ENCODE peak calls at places on chromosomes 7 and 10, in eight cellular contexts. One of them, this sample, is unnamed.

GRCh38 chr10:60473557-60473956 is 83.9 kb upstream of the ANK3 start:
- DNase-seq in NT2/D1: no peak
- DNase-seq in CD8-positive, alpha-beta memory T cell: no peak
- DNase-seq in lower lobe of right lung: no peak
- DNase-seq in fibroblast of lung: no peak
- DNase-seq in OCI-LY7: no peak
- DNase-seq in right cardiac atrium: no peak
- DNase-seq in ascending aorta: no peak
- DNase-seq in this sample: no peak

GRCh38 chr7:114423218-114423496 is 8.5 kb downstream of the FOXP2 start:
- DNase-seq in CD8-positive, alpha-beta memory T cell: no peak
- DNase-seq in fibroblast of lung: no peak
- DNase-seq in lower lobe of right lung: no peak
- DNase-seq in NT2/D1: no peak
- DNase-seq in right cardiac atrium: no peak
- DNase-seq in ascending aorta: no peak
- DNase-seq in OCI-LY7: no peak
- DNase-seq in this sample: peak; percentile 34

GRCh38 chr10:27319752-27320561 is 79.4 kb upstream of the ACBD5 start:
- DNase-seq in lower lobe of right lung: peak; percentile 83
- DNase-seq in NT2/D1: no peak
- DNase-seq in fibroblast of lung: peak; percentile 63
- DNase-seq in CD8-positive, alpha-beta memory T cell: no peak
- DNase-seq in right cardiac atrium: peak; percentile 78
- DNase-seq in OCI-LY7: no peak
- DNase-seq in ascending aorta: peak; percentile 49
- DNase-seq in this sample: no peak

GRCh38 chr10:27256790-27257189 is 16.2 kb upstream of the ACBD5 start:
- DNase-seq in OCI-LY7: no peak
- DNase-seq in right cardiac atrium: peak; percentile 51
- DNase-seq in fibroblast of lung: no peak
- DNase-seq in NT2/D1: no peak
- DNase-seq in lower lobe of right lung: no peak
- DNase-seq in CD8-positive, alpha-beta memory T cell: no peak
- DNase-seq in ascending aorta: no peak
- DNase-seq in this sample: no peak

GRCh38 chr10:125868372-125868975 is 12.6 kb downstream of the DHX32 start:
- DNase-seq in CD8-positive, alpha-beta memory T cell: no peak
- DNase-seq in fibroblast of lung: peak; percentile 57
- DNase-seq in right cardiac atrium: no peak
- DNase-seq in OCI-LY7: peak; percentile 41
- DNase-seq in ascending aorta: no peak
- DNase-seq in lower lobe of right lung: no peak
- DNase-seq in NT2/D1: peak; percentile 9
- DNase-seq in this sample: peak; percentile 45

GRCh38 chr10:48358162-48358561 is 51.7 kb downstream of the MAPK8 start:
- DNase-seq in NT2/D1: no peak
- DNase-seq in CD8-positive, alpha-beta memory T cell: no peak
- DNase-seq in right cardiac atrium: no peak
- DNase-seq in fibroblast of lung: no peak
- DNase-seq in OCI-LY7: no peak
- DNase-seq in ascending aorta: no peak
- DNase-seq in lower lobe of right lung: no peak
- DNase-seq in this sample: no peak

GRCh38 chr10:93481931-93482834 is at the start of gene MYOF:
- DNase-seq in CD8-positive, alpha-beta memory T cell: no peak
- DNase-seq in NT2/D1: no peak
- DNase-seq in ascending aorta: no peak
- DNase-seq in lower lobe of right lung: peak; percentile 62
- DNase-seq in fibroblast of lung: peak; percentile 86
- DNase-seq in OCI-LY7: peak; percentile 72
- DNase-seq in right cardiac atrium: peak; percentile 80
- DNase-seq in this sample: peak; percentile 70

GRCh38 chr10:64977912-64978311 is 1456.7 kb downstream of the REEP3 start:
- DNase-seq in ascending aorta: no peak
- DNase-seq in NT2/D1: no peak
- DNase-seq in lower lobe of right lung: no peak
- DNase-seq in right cardiac atrium: no peak
- DNase-seq in OCI-LY7: no peak
- DNase-seq in fibroblast of lung: no peak
- DNase-seq in CD8-positive, alpha-beta memory T cell: no peak
- DNase-seq in this sample: no peak

GRCh38 chr10:71635251-71635866 is 84.2 kb downstream of the C10orf105 start:
- DNase-seq in fibroblast of lung: no peak
- DNase-seq in right cardiac atrium: no peak
- DNase-seq in OCI-LY7: no peak
- DNase-seq in lower lobe of right lung: no peak
- DNase-seq in NT2/D1: no peak
- DNase-seq in ascending aorta: no peak
- DNase-seq in CD8-positive, alpha-beta memory T cell: no peak
- DNase-seq in this sample: no peak

GRCh38 chr7:43220250-43220649 is 107.8 kb downstream of the HECW1 start:
- DNase-seq in CD8-positive, alpha-beta memory T cell: no peak
- DNase-seq in lower lobe of right lung: no peak
- DNase-seq in ascending aorta: no peak
- DNase-seq in NT2/D1: no peak
- DNase-seq in fibroblast of lung: peak; percentile 92
- DNase-seq in OCI-LY7: no peak
- DNase-seq in right cardiac atrium: no peak
- DNase-seq in this sample: no peak

GRCh38 chr7:102283477-102284189 is 3.0 kb upstream of the SH2B2 start:
- DNase-seq in lower lobe of right lung: no peak
- DNase-seq in right cardiac atrium: no peak
- DNase-seq in fibroblast of lung: no peak
- DNase-seq in CD8-positive, alpha-beta memory T cell: no peak
- DNase-seq in NT2/D1: no peak
- DNase-seq in ascending aorta: no peak
- DNase-seq in OCI-LY7: no peak
- DNase-seq in this sample: no peak

GRCh38 chr7:26663905-26664673 is 200.3 kb downstream of the SKAP2 start:
- DNase-seq in OCI-LY7: no peak
- DNase-seq in lower lobe of right lung: no peak
- DNase-seq in CD8-positive, alpha-beta memory T cell: no peak
- DNase-seq in fibroblast of lung: no peak
- DNase-seq in ascending aorta: no peak
- DNase-seq in right cardiac atrium: no peak
- DNase-seq in NT2/D1: no peak
- DNase-seq in this sample: no peak

GRCh38 chr10:3333426-3333825 is 160.8 kb upstream of the PITRM1 start:
- DNase-seq in lower lobe of right lung: no peak
- DNase-seq in CD8-positive, alpha-beta memory T cell: no peak
- DNase-seq in OCI-LY7: no peak
- DNase-seq in ascending aorta: no peak
- DNase-seq in NT2/D1: no peak
- DNase-seq in fibroblast of lung: no peak
- DNase-seq in right cardiac atrium: no peak
- DNase-seq in this sample: no peak

GRCh38 chr10:76015245-76015644 is 583.8 kb downstream of the LRMDA start:
- DNase-seq in fibroblast of lung: no peak
- DNase-seq in CD8-positive, alpha-beta memory T cell: no peak
- DNase-seq in ascending aorta: no peak
- DNase-seq in NT2/D1: no peak
- DNase-seq in right cardiac atrium: no peak
- DNase-seq in OCI-LY7: no peak
- DNase-seq in lower lobe of right lung: no peak
- DNase-seq in this sample: no peak

DNA sequence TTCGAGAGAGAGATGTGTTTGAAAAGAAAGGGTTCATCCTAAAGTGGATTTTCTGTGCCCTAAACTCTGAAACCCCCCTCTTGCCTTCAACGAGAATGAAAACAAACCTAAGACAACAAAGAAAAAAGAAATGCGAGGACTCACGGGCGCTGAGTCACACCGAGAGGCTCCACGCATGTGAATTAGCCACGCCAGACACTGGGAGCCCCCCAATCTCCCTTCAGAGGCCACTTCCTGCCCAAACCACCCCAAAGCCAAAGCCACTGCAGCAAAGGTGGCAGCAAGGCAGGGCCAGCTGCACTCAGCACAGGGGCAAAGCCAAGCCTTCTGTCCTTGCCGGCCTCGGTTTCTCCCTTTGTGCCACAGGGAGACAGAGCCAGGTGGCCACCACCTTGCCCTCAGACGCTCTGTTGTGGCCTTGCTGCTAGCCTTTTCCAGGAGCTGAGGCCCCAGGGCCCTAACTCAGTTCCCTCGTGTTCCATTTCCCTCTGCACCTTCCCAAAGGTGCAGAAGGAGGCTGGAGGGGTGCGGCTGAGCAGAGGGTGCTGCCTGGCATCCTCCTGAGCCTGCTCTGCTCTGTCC is 93.3 kb downstream of the FAM53B start:
- DNase-seq in lower lobe of right lung: no peak
- DNase-seq in CD8-positive, alpha-beta memory T cell: peak; percentile 73
- DNase-seq in right cardiac atrium: peak; percentile 38
- DNase-seq in OCI-LY7: no peak
- DNase-seq in fibroblast of lung: peak; percentile 31
- DNase-seq in NT2/D1: no peak
- DNase-seq in ascending aorta: no peak
- DNase-seq in this sample: no peak
- H3K4me1 ChIP-seq in lower lobe of right lung: peaks cover 97% of the 10 kb centered on the region
- H3K4me1 ChIP-seq in CD8-positive, alpha-beta memory T cell: peaks cover 100% of the 10 kb centered on the region
- H3K4me1 ChIP-seq in right cardiac atrium: peaks cover 64% of the 10 kb centered on the region
- H3K4me1 ChIP-seq in OCI-LY7: peaks cover 25% of the 10 kb centered on the region
- H3K4me1 ChIP-seq in fibroblast of lung: peaks cover 27% of the 10 kb centered on the region
- H3K4me1 ChIP-seq in NT2/D1: peaks cover 39% of the 10 kb centered on the region
- H3K4me1 ChIP-seq in ascending aorta: peaks cover 38% of the 10 kb centered on the region
- H3K4me1 ChIP-seq in this sample: peaks cover 26% of the 10 kb centered on the region

DNA sequence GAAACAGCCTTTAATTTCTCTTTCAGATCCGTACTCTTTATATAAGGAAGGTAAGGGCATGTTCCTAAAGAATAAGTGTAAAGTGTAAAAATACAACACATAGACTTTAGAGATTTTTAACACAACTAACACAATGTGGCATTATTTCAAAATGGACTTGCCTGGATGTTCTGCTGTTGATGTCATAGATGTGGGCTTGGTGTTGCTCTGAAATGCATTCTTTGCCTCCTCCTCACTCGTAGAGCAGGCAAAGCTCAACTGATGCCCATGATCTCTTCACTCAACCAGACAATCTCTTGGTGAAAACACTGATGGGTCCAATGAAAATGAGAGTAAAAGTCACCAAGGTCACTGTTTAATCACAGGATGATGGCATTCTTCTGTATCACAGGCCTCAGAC is 174.2 kb upstream of the TCERG1L start:
- DNase-seq in right cardiac atrium: no peak
- DNase-seq in ascending aorta: no peak
- DNase-seq in fibroblast of lung: no peak
- DNase-seq in NT2/D1: no peak
- DNase-seq in CD8-positive, alpha-beta memory T cell: no peak
- DNase-seq in lower lobe of right lung: no peak
- DNase-seq in OCI-LY7: no peak
- DNase-seq in this sample: no peak
- H3K4me1 ChIP-seq in right cardiac atrium: no peaks in the 10 kb centered on the region
- H3K4me1 ChIP-seq in ascending aorta: no peaks in the 10 kb centered on the region
- H3K4me1 ChIP-seq in fibroblast of lung: no peaks in the 10 kb centered on the region
- H3K4me1 ChIP-seq in NT2/D1: no peaks in the 10 kb centered on the region
- H3K4me1 ChIP-seq in CD8-positive, alpha-beta memory T cell: no peaks in the 10 kb centered on the region
- H3K4me1 ChIP-seq in lower lobe of right lung: no peaks in the 10 kb centered on the region
- H3K4me1 ChIP-seq in OCI-LY7: no peaks in the 10 kb centered on the region
- H3K4me1 ChIP-seq in this sample: no peaks in the 10 kb centered on the region

GRCh38 chr7:105450177-105450861 is 61.6 kb upstream of the SRPK2 start:
- DNase-seq in NT2/D1: no peak
- DNase-seq in lower lobe of right lung: no peak
- DNase-seq in fibroblast of lung: no peak
- DNase-seq in OCI-LY7: no peak
- DNase-seq in right cardiac atrium: no peak
- DNase-seq in CD8-positive, alpha-beta memory T cell: no peak
- DNase-seq in ascending aorta: no peak
- DNase-seq in this sample: no peak
- H3K4me1 ChIP-seq in NT2/D1: no peaks in the 10 kb centered on the region
- H3K4me1 ChIP-seq in lower lobe of right lung: no peaks in the 10 kb centered on the region
- H3K4me1 ChIP-seq in fibroblast of lung: peaks cover 8% of the 10 kb centered on the region
- H3K4me1 ChIP-seq in OCI-LY7: no peaks in the 10 kb centered on the region
- H3K4me1 ChIP-seq in right cardiac atrium: peaks cover 1% of the 10 kb centered on the region
- H3K4me1 ChIP-seq in CD8-positive, alpha-beta memory T cell: peaks cover 15% of the 10 kb centered on the region
- H3K4me1 ChIP-seq in ascending aorta: no peaks in the 10 kb centered on the region
- H3K4me1 ChIP-seq in this sample: no peaks in the 10 kb centered on the region

DNA sequence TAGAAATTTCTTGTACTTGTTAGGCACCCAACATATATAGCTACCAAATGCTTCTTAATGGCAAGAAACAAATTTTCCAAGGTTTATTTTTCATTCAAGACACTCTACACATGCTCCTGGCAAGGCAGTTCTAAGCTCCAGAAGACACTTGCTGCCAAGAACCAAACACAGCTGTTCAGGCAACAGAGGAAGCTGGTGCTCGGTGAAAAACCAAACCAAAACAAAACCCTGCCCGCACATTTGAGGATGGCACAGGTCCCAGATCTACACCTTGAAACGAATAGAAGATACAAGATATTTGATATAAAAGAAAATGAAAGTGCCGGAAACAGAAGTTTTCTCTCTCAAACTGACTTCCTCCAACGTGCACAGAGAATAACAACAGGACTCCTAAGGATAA is 4.9 kb upstream of the DNTT start:
- DNase-seq in OCI-LY7: peak; percentile 62
- DNase-seq in lower lobe of right lung: no peak
- DNase-seq in ascending aorta: no peak
- DNase-seq in CD8-positive, alpha-beta memory T cell: no peak
- DNase-seq in NT2/D1: no peak
- DNase-seq in right cardiac atrium: no peak
- DNase-seq in fibroblast of lung: no peak
- DNase-seq in this sample: peak; percentile 25
- H3K4me1 ChIP-seq in OCI-LY7: peaks cover 70% of the 10 kb centered on the region
- H3K4me1 ChIP-seq in lower lobe of right lung: no peaks in the 10 kb centered on the region
- H3K4me1 ChIP-seq in ascending aorta: no peaks in the 10 kb centered on the region
- H3K4me1 ChIP-seq in CD8-positive, alpha-beta memory T cell: peaks cover 46% of the 10 kb centered on the region
- H3K4me1 ChIP-seq in NT2/D1: no peaks in the 10 kb centered on the region
- H3K4me1 ChIP-seq in right cardiac atrium: no peaks in the 10 kb centered on the region
- H3K4me1 ChIP-seq in fibroblast of lung: no peaks in the 10 kb centered on the region
- H3K4me1 ChIP-seq in this sample: peaks cover 17% of the 10 kb centered on the region

GRCh38 chr10:96577037-96577436 is 9.8 kb downstream of the TM9SF3 start:
- DNase-seq in lower lobe of right lung: no peak
- DNase-seq in fibroblast of lung: no peak
- DNase-seq in NT2/D1: no peak
- DNase-seq in ascending aorta: no peak
- DNase-seq in right cardiac atrium: no peak
- DNase-seq in OCI-LY7: no peak
- DNase-seq in CD8-positive, alpha-beta memory T cell: no peak
- DNase-seq in this sample: no peak

GRCh38 chr10:96579133-96579532 is 7.7 kb downstream of the TM9SF3 start:
- DNase-seq in CD8-positive, alpha-beta memory T cell: no peak
- DNase-seq in lower lobe of right lung: no peak
- DNase-seq in fibroblast of lung: no peak
- DNase-seq in ascending aorta: no peak
- DNase-seq in OCI-LY7: no peak
- DNase-seq in right cardiac atrium: no peak
- DNase-seq in NT2/D1: no peak
- DNase-seq in this sample: no peak

GRCh38 chr10:96578633-96579032 is 8.2 kb downstream of the TM9SF3 start:
- DNase-seq in fibroblast of lung: no peak
- DNase-seq in CD8-positive, alpha-beta memory T cell: no peak
- DNase-seq in OCI-LY7: no peak
- DNase-seq in lower lobe of right lung: no peak
- DNase-seq in NT2/D1: no peak
- DNase-seq in ascending aorta: no peak
- DNase-seq in right cardiac atrium: no peak
- DNase-seq in this sample: no peak

GRCh38 chr10:96578022-96578421 is 8.8 kb downstream of the TM9SF3 start:
- DNase-seq in CD8-positive, alpha-beta memory T cell: no peak
- DNase-seq in right cardiac atrium: no peak
- DNase-seq in fibroblast of lung: no peak
- DNase-seq in NT2/D1: no peak
- DNase-seq in lower lobe of right lung: no peak
- DNase-seq in ascending aorta: no peak
- DNase-seq in OCI-LY7: no peak
- DNase-seq in this sample: no peak

GRCh38 chr10:96576277-96576980 is 10.4 kb downstream of the TM9SF3 start:
- DNase-seq in CD8-positive, alpha-beta memory T cell: no peak
- DNase-seq in fibroblast of lung: no peak
- DNase-seq in ascending aorta: no peak
- DNase-seq in right cardiac atrium: no peak
- DNase-seq in lower lobe of right lung: no peak
- DNase-seq in NT2/D1: no peak
- DNase-seq in OCI-LY7: no peak
- DNase-seq in this sample: no peak
- H3K4me1 ChIP-seq in CD8-positive, alpha-beta memory T cell: peaks cover 33% of the 10 kb centered on the region
- H3K4me1 ChIP-seq in fibroblast of lung: no peaks in the 10 kb centered on the region
- H3K4me1 ChIP-seq in ascending aorta: peaks cover 13% of the 10 kb centered on the region
- H3K4me1 ChIP-seq in right cardiac atrium: peaks cover 6% of the 10 kb centered on the region
- H3K4me1 ChIP-seq in lower lobe of right lung: peaks cover 41% of the 10 kb centered on the region
- H3K4me1 ChIP-seq in NT2/D1: no peaks in the 10 kb centered on the region
- H3K4me1 ChIP-seq in OCI-LY7: peaks cover 13% of the 10 kb centered on the region
- H3K4me1 ChIP-seq in this sample: peaks cover 4% of the 10 kb centered on the region

This sample was measured in MM.1S.